ENCODE peak calls at places on chromosomes 13 and 19, in nine cellular contexts. T is HFF-Myc; O is stimulated activated CD8-positive, alpha-beta memory T cell treated with anti-CD3 and anti-CD28 coated beads, Interleukin-4, amount 100 ng/mL, for 1 hour; L is heart right ventricle; R is cardiac fibroblast; J is AG04450; A is stimulated activated CD4-positive, alpha-beta T cell treated with anti-CD3 and anti-CD28 coated beads, Interleukin-1b, Interleukin-23, amount 100 ng/mL, for 1 hour; N is astrocyte of the spinal cord; H is psoas muscle. B is an unnamed sample.

GRCh38 chr13:90454002-90454636 is 893.4 kb upstream of the MIR17HG start:
- DNase-seq in T (no peak), N (no peak), L (no peak), O (no peak), A (no peak), J (no peak), H (no peak), R (no peak), B (no peak)

GRCh38 chr13:95378603-95379002 is 77.4 kb upstream of the ABCC4 start:
- DNase-seq in H (peak), T (no peak), J (no peak), L (peak), N (no peak), O (no peak), R (no peak), A (no peak), B (no peak)

GRCh38 chr13:92074658-92075057 is 676.2 kb downstream of the GPC5 start:
- DNase-seq in H (no peak), L (no peak), O (no peak), A (no peak), T (no peak), N (peak), J (no peak), R (peak), B (peak)

GRCh38 chr13:104422668-104423067 is 1356.5 kb upstream of the SLC10A2 start:
- DNase-seq in T (no peak), O (no peak), R (no peak), A (no peak), H (no peak), L (no peak), N (no peak), J (no peak), B (no peak)

GRCh38 chr19:47663435-47663910 is 49.7 kb upstream of the EHD2 start:
- DNase-seq in R (peak), T (peak), N (peak), A (no peak), H (no peak), J (peak), O (no peak), L (no peak), B (peak)

GRCh38 chr13:99265162-99265822 is 7.1 kb upstream of the GPR18 start:
- DNase-seq in H (no peak), R (no peak), J (no peak), O (no peak), N (no peak), T (no peak), A (no peak), L (no peak), B (no peak)

GRCh38 chr19:47240561-47240960 is 9.6 kb upstream of the BBC3 start:
- DNase-seq in L (no peak), T (no peak), N (no peak), J (no peak), H (peak), A (no peak), O (no peak), R (no peak), B (no peak)

GRCh38 chr19:2768365-2769132 is 14.5 kb downstream of the SGTA start:
- DNase-seq in O (no peak), R (no peak), H (peak), J (no peak), A (no peak), L (no peak), T (no peak), N (no peak), B (no peak)

GRCh38 chr13:64850017-64850416 is 2380.1 kb downstream of the PCDH9 start:
- DNase-seq in R (no peak), O (no peak), A (no peak), T (no peak), H (no peak), N (no peak), J (no peak), L (no peak), B (no peak)

GRCh38 chr13:24512208-24513068 is at the start of gene PARP4:
- DNase-seq in N (peak), H (peak), J (peak), L (peak), T (peak), A (no peak), O (peak), R (peak), B (no peak)

GRCh38 chr13:113862766-113863510 is 938 bp downstream of the GAS6 start:
- DNase-seq in H (peak), O (no peak), J (no peak), R (peak), L (no peak), T (no peak), A (no peak), N (peak), B (no peak)

GRCh38 chr13:34816543-34816942 is 125.5 kb upstream of the NBEA start:
- DNase-seq in J (no peak), H (no peak), O (no peak), A (no peak), L (no peak), R (no peak), N (peak), T (no peak), B (no peak)